ENCODE peak calls at places on chromosomes 7 and 10, in seven cellular contexts. F is hepatocyte, D is HCT116, X is GM23338, T is PC-3, I is MM.1S, B is neural progenitor cell. S is an unnamed sample.

GRCh38 chr7:158061884-158062656 is 525.6 kb downstream of the PTPRN2 start:
- DNase-seq in D (no peak), I (no peak), T (no peak), F (no peak), B (no peak), X (no peak), S (no peak)

GRCh38 chr7:117800841-117801240 is 72.4 kb downstream of the CTTNBP2 start:
- DNase-seq in D (no peak), T (no peak), I (no peak), X (peak), F (no peak), B (no peak), S (no peak)

GRCh38 chr7:31046723-31047122 is 5.4 kb upstream of the ADCYAP1R1 start:
- DNase-seq in I (no peak), F (no peak), D (no peak), T (no peak), B (no peak), X (no peak), S (no peak)

GRCh38 chr10:13956826-13957225 is 370.1 kb downstream of the PRPF18 start:
- DNase-seq in D (no peak), X (peak), T (no peak), B (no peak), F (peak), I (no peak), S (peak)

GRCh38 chr7:74207586-74207985 is 2.2 kb upstream of the LAT2 start:
- DNase-seq in F (no peak), B (no peak), I (no peak), D (no peak), T (no peak), X (no peak), S (no peak)

GRCh38 chr10:86583983-86584382 is 62.4 kb upstream of the WAPL start:
- DNase-seq in F (no peak), X (peak), I (no peak), B (peak), T (peak), D (no peak), S (no peak)

GRCh38 chr10:84308021-84308420 is 20.4 kb upstream of the CCSER2 start:
- DNase-seq in T (no peak), X (no peak), D (no peak), F (no peak), B (no peak), I (no peak), S (no peak)

GRCh38 chr7:20786779-20787651 is at the start of gene SP8:
- DNase-seq in F (peak), D (no peak), X (peak), I (no peak), B (peak), T (no peak), S (peak)

GRCh38 chr7:125644113-125644512 is 714.5 kb upstream of the POT1 start:
- DNase-seq in X (no peak), D (no peak), T (no peak), I (no peak), B (no peak), F (no peak), S (no peak)

GRCh38 chr7:157952841-157953645 is 616.2 kb downstream of the DNAJB6 start:
- DNase-seq in I (no peak), F (no peak), D (no peak), T (no peak), X (no peak), B (no peak), S (no peak)

GRCh38 chr10:78754269-78755074 is 314.3 kb upstream of the ZMIZ1 start:
- DNase-seq in B (peak), X (peak), T (peak), F (peak), D (no peak), I (no peak), S (peak)
- H2AFZ ChIP-seq in B (no peak), X (peak), T (no peak), F (no peak), D (no peak), I (no peak), S (no peak)

GRCh38 chr7:44293561-44294324 is 31.7 kb downstream of the CAMK2B start:
- DNase-seq in B (peak), F (peak), I (no peak), T (no peak), D (no peak), X (no peak), S (no peak)
- TF ChIP-seq EZH2 in B (no peak), F (no peak), I (no peak), T (no peak), D (no peak), X (no peak), S (no peak)

DNA sequence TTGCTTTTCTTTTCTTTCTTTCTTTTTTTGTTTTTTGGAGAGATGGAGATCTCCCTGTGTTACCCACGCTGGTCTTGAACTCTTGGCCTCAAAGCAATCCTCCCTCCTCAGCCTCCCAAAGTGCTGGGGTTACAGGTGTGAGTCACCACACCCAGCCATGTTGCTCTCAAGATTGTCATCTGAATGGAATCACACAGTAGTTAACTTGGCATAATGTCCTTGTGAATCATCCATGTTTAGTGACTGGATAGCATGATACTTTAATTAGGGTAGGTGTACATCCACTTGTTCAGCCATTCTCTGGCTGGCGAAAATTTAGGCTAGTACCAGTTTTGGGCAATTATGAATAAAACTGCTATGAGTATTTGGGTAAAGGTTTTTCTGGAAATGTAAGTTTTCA is 15.4 kb upstream of the GRB10 start:
- DNase-seq in D (no peak), I (no peak), B (no peak), T (peak), X (no peak), F (no peak), S (no peak)
- TF ChIP-seq EZH2phosphoT487 in D (no peak), I (no peak), B (no peak), T (no peak), X (no peak), F (no peak), S (no peak)

DNA sequence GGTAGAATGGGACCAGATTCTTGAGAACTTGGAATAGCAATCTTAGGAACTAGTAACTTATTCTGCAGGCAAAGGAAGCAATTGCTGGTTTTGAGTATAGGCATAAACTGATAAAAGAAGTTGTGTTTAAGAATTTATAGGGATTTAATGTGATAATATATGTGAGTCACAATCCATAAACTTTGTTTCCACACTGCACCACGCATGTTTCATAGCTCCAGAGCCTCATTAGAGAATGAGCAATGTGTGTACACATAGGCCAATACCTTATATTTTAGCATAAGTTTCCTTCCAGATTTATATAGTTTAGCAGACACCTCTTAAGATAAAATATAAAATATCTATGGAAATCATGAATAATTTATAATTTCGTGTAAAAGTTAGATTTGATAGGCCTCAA is 175.5 kb upstream of the SEMA3A start:
- DNase-seq in I (no peak), T (peak), X (no peak), B (no peak), F (no peak), D (no peak), S (no peak)
- H2AFZ ChIP-seq in I (no peak), T (no peak), X (no peak), B (no peak), F (no peak), D (no peak), S (no peak)

DNA sequence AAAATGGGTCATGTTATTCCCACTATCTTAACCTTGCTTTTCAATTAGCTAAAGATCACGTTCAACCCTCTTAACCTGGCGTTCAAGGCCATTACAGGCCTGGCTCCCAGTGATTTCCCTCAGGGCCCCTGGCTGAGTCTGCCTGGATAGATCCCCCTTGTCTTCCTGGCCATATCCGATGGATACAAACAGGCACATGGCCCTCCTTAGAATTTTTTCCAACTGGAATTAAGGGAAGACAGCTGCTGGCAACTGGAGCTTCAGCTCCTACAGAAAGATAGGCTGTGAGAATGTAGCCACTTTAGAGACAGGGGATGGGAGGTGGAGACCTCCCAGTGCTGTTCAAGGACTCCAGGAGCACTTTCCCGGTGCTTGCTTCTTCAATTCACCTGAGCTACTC is 63.1 kb upstream of the ITGA8 start:
- DNase-seq in D (no peak), T (no peak), I (no peak), F (no peak), X (no peak), B (no peak), S (no peak)
- TF ChIP-seq EZH2 in D (no peak), T (no peak), I (no peak), F (no peak), X (no peak), B (no peak), S (no peak)

GRCh38 chr7:81676813-81677212 is 93.0 kb downstream of the HGF start:
- DNase-seq in D (no peak), B (no peak), F (no peak), T (no peak), I (peak), X (no peak), S (peak)
- TF ChIP-seq EZH2phosphoT487 in D (no peak), B (no peak), F (no peak), T (no peak), I (no peak), X (no peak), S (no peak)

S was measured in GM23248.